ENCODE peak calls at places on chromosomes 6 and 20, in five cellular contexts. One of them, this sample, is unnamed.
A peak's percentile ranks its signal among the peaks of the same experiment; 100 is the strongest.

GRCh38 chr6:107098436-107099307 is 16.6 kb downstream of the BEND3 start:
- DNase-seq in HepG2: no peak
- DNase-seq in K562: no peak
- DNase-seq in GM12878: no peak
- DNase-seq in H1: no peak
- DNase-seq in this sample: no peak

GRCh38 chr20:51417745-51418529 is 124.6 kb downstream of the NFATC2 start:
- DNase-seq in HepG2: no peak
- DNase-seq in K562: no peak
- DNase-seq in GM12878: no peak
- DNase-seq in H1: no peak
- DNase-seq in this sample: no peak

GRCh38 chr6:115740907-115741306 is 319.8 kb downstream of the FRK start:
- DNase-seq in HepG2: no peak
- DNase-seq in K562: no peak
- DNase-seq in GM12878: no peak
- DNase-seq in H1: no peak
- DNase-seq in this sample: no peak

GRCh38 chr6:136225496-136225895 is 24.6 kb downstream of the MTFR2 start:
- DNase-seq in HepG2: no peak
- DNase-seq in K562: no peak
- DNase-seq in GM12878: no peak
- DNase-seq in H1: no peak
- DNase-seq in this sample: no peak

GRCh38 chr6:159715605-159716004 is 11.7 kb upstream of the WTAP start:
- DNase-seq in HepG2: no peak
- DNase-seq in K562: no peak
- DNase-seq in GM12878: no peak
- DNase-seq in H1: no peak
- DNase-seq in this sample: no peak

GRCh38 chr6:4635666-4636065 is 140.5 kb upstream of the CDYL start:
- DNase-seq in HepG2: no peak
- DNase-seq in K562: no peak
- DNase-seq in GM12878: no peak
- DNase-seq in H1: no peak
- DNase-seq in this sample: no peak

GRCh38 chr6:78995946-78996345 is 82.1 kb downstream of the PHIP start:
- DNase-seq in HepG2: no peak
- DNase-seq in K562: no peak
- DNase-seq in GM12878: no peak
- DNase-seq in H1: no peak
- DNase-seq in this sample: no peak

GRCh38 chr20:38748863-38749153 is 548 bp downstream of the ACTR5 start:
- DNase-seq in HepG2: no peak
- DNase-seq in K562: peak; percentile 70
- DNase-seq in GM12878: no peak
- DNase-seq in H1: no peak
- DNase-seq in this sample: peak; percentile 22

GRCh38 chr20:47809561-47809960 is 24.3 kb upstream of the SULF2 start:
- DNase-seq in HepG2: no peak
- DNase-seq in K562: no peak
- DNase-seq in GM12878: no peak
- DNase-seq in H1: no peak
- DNase-seq in this sample: no peak

GRCh38 chr6:156396791-156397418 is 380.3 kb upstream of the ARID1B start:
- DNase-seq in HepG2: no peak
- DNase-seq in K562: no peak
- DNase-seq in GM12878: no peak
- DNase-seq in H1: peak; percentile 10
- DNase-seq in this sample: no peak
- TF ChIP-seq ATF3 in HepG2: no peak
- TF ChIP-seq ATF3 in K562: no peak
- TF ChIP-seq ATF3 in GM12878: no peak
- TF ChIP-seq ATF3 in H1: no peak
- TF ChIP-seq ATF3 in this sample: no peak

GRCh38 chr6:19870322-19870721 is 33.2 kb downstream of the ID4 start:
- DNase-seq in HepG2: no peak
- DNase-seq in K562: no peak
- DNase-seq in GM12878: no peak
- DNase-seq in H1: no peak
- DNase-seq in this sample: no peak

GRCh38 chr6:19873031-19873430 is 35.9 kb downstream of the ID4 start:
- DNase-seq in HepG2: peak; percentile 49
- DNase-seq in K562: peak; percentile 15
- DNase-seq in GM12878: no peak
- DNase-seq in H1: no peak
- DNase-seq in this sample: no peak

GRCh38 chr6:19866900-19867627 is 29.9 kb downstream of the ID4 start:
- DNase-seq in HepG2: peak; percentile 18
- DNase-seq in K562: no peak
- DNase-seq in GM12878: no peak
- DNase-seq in H1: no peak
- DNase-seq in this sample: peak; percentile 71

GRCh38 chr6:19866199-19866872 is 29.2 kb downstream of the ID4 start:
- DNase-seq in HepG2: no peak
- DNase-seq in K562: no peak
- DNase-seq in GM12878: no peak
- DNase-seq in H1: no peak
- DNase-seq in this sample: no peak

DNA sequence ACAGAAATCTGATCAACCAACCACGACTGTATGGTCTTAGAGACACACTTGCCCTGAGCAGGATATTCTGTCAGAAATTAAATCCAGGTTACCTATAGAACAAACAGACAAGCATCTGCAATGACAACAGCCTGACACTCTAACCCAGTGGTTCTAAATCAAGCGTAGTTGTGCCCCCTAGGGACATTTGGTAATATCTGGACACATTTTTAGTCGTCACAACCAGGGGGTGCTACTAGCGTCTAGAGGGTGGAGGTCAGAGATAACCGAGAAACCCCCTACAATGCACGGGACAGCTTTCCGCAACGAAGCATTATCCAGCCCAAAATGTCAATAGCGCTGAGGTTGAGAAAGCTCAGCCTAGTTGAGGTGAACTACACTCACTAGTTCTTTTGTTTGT is 32.3 kb downstream of the ID4 start:
- DNase-seq in HepG2: peak; percentile 44
- DNase-seq in K562: peak; percentile 22
- DNase-seq in GM12878: no peak
- DNase-seq in H1: no peak
- DNase-seq in this sample: no peak
- TF ChIP-seq SRF in HepG2: no peak
- TF ChIP-seq SRF in K562: no peak
- TF ChIP-seq SRF in GM12878: no peak
- TF ChIP-seq SRF in H1: no peak
- TF ChIP-seq SRF in this sample: no peak

GRCh38 chr6:40324206-40324605 is 263.0 kb downstream of the LRFN2 start:
- DNase-seq in HepG2: no peak
- DNase-seq in K562: no peak
- DNase-seq in GM12878: no peak
- DNase-seq in H1: no peak
- DNase-seq in this sample: no peak
- TF ChIP-seq ATF3 in HepG2: no peak
- TF ChIP-seq ATF3 in K562: no peak
- TF ChIP-seq ATF3 in GM12878: no peak
- TF ChIP-seq ATF3 in H1: no peak
- TF ChIP-seq ATF3 in this sample: no peak

GRCh38 chr20:63043348-63044203 is 36.8 kb upstream of the BHLHE23 start:
- DNase-seq in HepG2: no peak
- DNase-seq in K562: no peak
- DNase-seq in GM12878: no peak
- DNase-seq in H1: no peak
- DNase-seq in this sample: no peak
- TF ChIP-seq SRF in HepG2: no peak
- TF ChIP-seq SRF in K562: no peak
- TF ChIP-seq SRF in GM12878: no peak
- TF ChIP-seq SRF in H1: no peak
- TF ChIP-seq SRF in this sample: no peak

GRCh38 chr20:23244916-23245552 is 105.6 kb upstream of the NXT1 start:
- DNase-seq in HepG2: no peak
- DNase-seq in K562: no peak
- DNase-seq in GM12878: no peak
- DNase-seq in H1: no peak
- DNase-seq in this sample: no peak

GRCh38 chr20:23246682-23247664 is 103.6 kb upstream of the NXT1 start:
- DNase-seq in HepG2: no peak
- DNase-seq in K562: no peak
- DNase-seq in GM12878: peak; percentile 31
- DNase-seq in H1: no peak
- DNase-seq in this sample: no peak

GRCh38 chr20:23244207-23244915 is 106.2 kb upstream of the NXT1 start:
- DNase-seq in HepG2: no peak
- DNase-seq in K562: no peak
- DNase-seq in GM12878: no peak
- DNase-seq in H1: no peak
- DNase-seq in this sample: no peak

GRCh38 chr20:23243791-23244190 is 106.8 kb upstream of the NXT1 start:
- DNase-seq in HepG2: no peak
- DNase-seq in K562: peak; percentile 31
- DNase-seq in GM12878: no peak
- DNase-seq in H1: no peak
- DNase-seq in this sample: no peak

DNA sequence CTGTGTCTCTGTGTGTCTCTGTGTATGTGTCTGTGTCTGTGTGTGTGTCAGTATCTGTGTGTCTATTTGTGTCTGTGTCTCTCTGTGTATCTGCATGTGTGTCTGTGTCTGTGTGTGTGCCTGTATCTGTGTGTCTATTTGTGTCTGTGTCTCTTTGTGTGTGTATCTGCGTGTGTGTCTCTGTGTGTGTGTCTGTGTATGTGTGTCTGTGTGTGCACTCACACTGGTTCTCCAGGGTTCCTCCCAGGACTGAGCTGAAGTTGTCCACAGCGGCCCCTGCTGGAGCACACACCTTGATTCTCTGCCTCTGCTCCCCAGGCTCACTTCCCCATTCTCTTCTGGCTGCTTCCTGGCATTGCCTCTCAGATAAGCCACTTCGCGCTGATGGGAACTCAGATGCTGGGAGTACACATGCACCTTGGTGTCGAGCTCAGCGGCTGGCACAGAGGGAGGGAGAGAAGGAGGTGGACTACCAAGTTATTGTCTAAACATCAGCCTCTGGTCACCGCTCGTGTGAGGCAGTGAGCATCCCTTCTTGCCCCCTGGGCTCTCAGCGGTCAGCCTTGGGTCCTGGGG is 105.0 kb upstream of the NXT1 start:
- DNase-seq in HepG2: peak; percentile 52
- DNase-seq in K562: peak; percentile 63
- DNase-seq in GM12878: peak; percentile 48
- DNase-seq in H1: no peak
- DNase-seq in this sample: no peak
- TF ChIP-seq ATF3 in HepG2: no peak
- TF ChIP-seq ATF3 in K562: no peak
- TF ChIP-seq ATF3 in GM12878: no peak
- TF ChIP-seq ATF3 in H1: no peak
- TF ChIP-seq ATF3 in this sample: no peak

GRCh38 chr20:56111951-56112730 is 106.8 kb upstream of the CBLN4 start:
- DNase-seq in HepG2: no peak
- DNase-seq in K562: no peak
- DNase-seq in GM12878: no peak
- DNase-seq in H1: no peak
- DNase-seq in this sample: no peak
- TF ChIP-seq SRF in HepG2: no peak
- TF ChIP-seq SRF in K562: no peak
- TF ChIP-seq SRF in GM12878: no peak
- TF ChIP-seq SRF in H1: no peak
- TF ChIP-seq SRF in this sample: no peak

GRCh38 chr20:33697129-33697528 is 10.9 kb upstream of the E2F1 start:
- DNase-seq in HepG2: no peak
- DNase-seq in K562: no peak
- DNase-seq in GM12878: no peak
- DNase-seq in H1: no peak
- DNase-seq in this sample: no peak
- TF ChIP-seq ATF3 in HepG2: no peak
- TF ChIP-seq ATF3 in K562: no peak
- TF ChIP-seq ATF3 in GM12878: no peak
- TF ChIP-seq ATF3 in H1: no peak
- TF ChIP-seq ATF3 in this sample: no peak